ENCODE peak calls at places on chromosomes 12 and 14, in seven cellular contexts. F, G, I, H, U, W and Y are unnamed samples.

GRCh38 chr14:88841741-88842140 is 17.3 kb downstream of the TTC8 start:
- DNase-seq in W (no peak), U (no peak), I (no peak), F (no peak), H (no peak), G (no peak), Y (peak)

GRCh38 chr12:48980953-48981756 is 3.0 kb downstream of the WNT1 start:
- DNase-seq in G (no peak), U (peak), W (no peak), H (peak), F (no peak), I (no peak), Y (peak)

GRCh38 chr12:132583311-132583710 is 27.1 kb downstream of the LRCOL1 start:
- DNase-seq in U (peak), W (no peak), H (no peak), F (no peak), G (no peak), I (no peak), Y (no peak)

GRCh38 chr14:76880432-76880831 is 54.2 kb downstream of the LRRC74A start:
- DNase-seq in U (no peak), I (no peak), F (no peak), G (no peak), H (no peak), W (no peak), Y (peak)

GRCh38 chr14:52545584-52546317 is 6.6 kb downstream of the TXNDC16 start:
- DNase-seq in F (no peak), H (no peak), I (no peak), G (peak), W (no peak), U (no peak), Y (no peak)

GRCh38 chr12:64611430-64612286 is 1.4 kb downstream of the RASSF3 start:
- DNase-seq in F (peak), U (no peak), I (peak), W (no peak), H (peak), G (peak), Y (peak)

GRCh38 chr14:77372304-77372841 is 4.5 kb downstream of the TMED8 start:
- DNase-seq in G (peak), F (no peak), I (peak), H (no peak), W (no peak), U (no peak), Y (peak)

GRCh38 chr14:34137001-34137400 is 186.1 kb upstream of the EGLN3 start:
- DNase-seq in F (no peak), I (no peak), G (no peak), H (no peak), W (no peak), U (no peak), Y (no peak)

GRCh38 chr12:123942277-123942653 is 30.4 kb downstream of the CCDC92 start:
- DNase-seq in G (no peak), F (no peak), H (no peak), U (no peak), W (no peak), I (peak), Y (peak)

GRCh38 chr14:73269729-73270651 is 32.7 kb downstream of the PAPLN start:
- DNase-seq in W (no peak), G (peak), F (no peak), H (peak), U (peak), I (no peak), Y (no peak)

GRCh38 chr12:66036317-66036716 is 94.2 kb downstream of the LLPH start:
- DNase-seq in U (no peak), I (peak), H (no peak), G (no peak), W (peak), F (no peak), Y (peak)

GRCh38 chr12:28340261-28340660 is 150.0 kb downstream of the CCDC91 start:
- DNase-seq in U (no peak), G (no peak), I (no peak), H (no peak), W (no peak), F (no peak), Y (peak)

GRCh38 chr12:23817345-23817744 is 132.1 kb downstream of the SOX5 start:
- DNase-seq in F (no peak), W (no peak), G (no peak), H (no peak), I (no peak), U (no peak), Y (no peak)

GRCh38 chr14:78758333-78758732 is 588.2 kb downstream of the NRXN3 start:
- DNase-seq in I (peak), W (peak), H (peak), F (peak), U (peak), G (peak), Y (peak)

GRCh38 chr12:180445-180844 is 33.5 kb downstream of the SLC6A12 start:
- DNase-seq in G (no peak), U (no peak), F (peak), I (no peak), H (no peak), W (no peak), Y (no peak)

GRCh38 chr14:92693998-92694780 is 54.2 kb downstream of the LGMN start:
- DNase-seq in W (peak), I (peak), H (no peak), U (no peak), G (no peak), F (no peak), Y (peak)

GRCh38 chr14:30131698-30132097 is 204.1 kb upstream of the PRKD1 start:
- DNase-seq in G (no peak), F (no peak), I (no peak), W (no peak), U (no peak), H (no peak), Y (no peak)

GRCh38 chr12:32989705-32990104 is 93.1 kb upstream of the PKP2 start:
- DNase-seq in U (no peak), F (no peak), I (peak), H (no peak), G (no peak), W (no peak), Y (no peak)

GRCh38 chr12:7339675-7340074 is 35.8 kb downstream of the ACSM4 start:
- DNase-seq in H (no peak), U (no peak), F (no peak), W (no peak), G (no peak), I (no peak), Y (no peak)

GRCh38 chr12:25472453-25472852 is 80.6 kb downstream of the LMNTD1 start:
- DNase-seq in F (no peak), W (no peak), I (no peak), G (no peak), H (no peak), U (no peak), Y (no peak)

GRCh38 chr12:49331360-49332222 is 5.4 kb downstream of the C1QL4 start:
- DNase-seq in I (peak), F (no peak), W (peak), H (peak), G (peak), U (peak), Y (peak)

GRCh38 chr12:57940052-57940914 is 1.1 kb upstream of the ATP23 start:
- DNase-seq in U (no peak), G (peak), H (no peak), F (no peak), I (no peak), W (no peak), Y (no peak)

GRCh38 chr12:12788675-12789368 is 3.4 kb downstream of the APOLD1 start:
- DNase-seq in H (peak), U (peak), I (peak), F (peak), G (peak), W (peak), Y (peak)

GRCh38 chr12:89671469-89671868 is 37.2 kb downstream of the ATP2B1 start:
- DNase-seq in H (no peak), U (peak), F (no peak), W (no peak), G (no peak), I (no peak), Y (peak)

GRCh38 chr12:55017421-55017820 is 2.4 kb upstream of the NEUROD4 start:
- DNase-seq in W (no peak), F (no peak), U (peak), G (peak), H (no peak), I (no peak), Y (no peak)

GRCh38 chr12:131509706-131510105 is 201.2 kb upstream of the SFSWAP start:
- DNase-seq in F (no peak), G (no peak), I (no peak), U (no peak), H (no peak), W (no peak), Y (no peak)

GRCh38 chr12:131511803-131512564 is 198.9 kb upstream of the SFSWAP start:
- DNase-seq in I (no peak), W (no peak), G (peak), U (no peak), H (no peak), F (no peak), Y (no peak)

GRCh38 chr12:131511391-131511802 is 199.5 kb upstream of the SFSWAP start:
- DNase-seq in I (peak), H (no peak), W (peak), G (peak), F (peak), U (peak), Y (peak)

GRCh38 chr12:131510431-131510830 is 200.5 kb upstream of the SFSWAP start:
- DNase-seq in G (no peak), I (no peak), F (no peak), W (no peak), U (no peak), H (no peak), Y (no peak)

GRCh38 chr12:131513606-131514005 is 197.3 kb upstream of the SFSWAP start:
- DNase-seq in F (no peak), I (no peak), W (no peak), U (no peak), G (no peak), H (no peak), Y (no peak)
- TF ChIP-seq EZH2phosphoT487 in F (no peak), I (no peak), W (no peak), U (no peak), G (no peak), H (no peak), Y (no peak)

GRCh38 chr12:1217191-1217949 is 226.3 kb downstream of the ERC1 start:
- DNase-seq in U (no peak), H (peak), F (no peak), W (no peak), I (peak), G (no peak), Y (peak)

GRCh38 chr12:1216560-1216959 is 225.5 kb downstream of the ERC1 start:
- DNase-seq in W (no peak), F (no peak), H (no peak), I (peak), U (no peak), G (no peak), Y (no peak)

GRCh38 chr12:1207276-1207675 is 216.3 kb downstream of the ERC1 start:
- DNase-seq in H (no peak), G (peak), U (no peak), F (no peak), W (no peak), I (no peak), Y (no peak)

GRCh38 chr12:1213205-1213604 is 222.2 kb downstream of the ERC1 start:
- DNase-seq in G (no peak), U (no peak), W (no peak), F (no peak), H (no peak), I (no peak), Y (no peak)

GRCh38 chr12:1212529-1212928 is 221.5 kb downstream of the ERC1 start:
- DNase-seq in I (no peak), G (no peak), F (no peak), W (no peak), H (no peak), U (peak), Y (no peak)
- TF ChIP-seq EZH2phosphoT487 in I (no peak), G (no peak), F (no peak), W (no peak), H (no peak), U (no peak), Y (no peak)

GRCh38 chr12:31880340-31880739 is 78.9 kb upstream of the RESF1 start:
- DNase-seq in I (no peak), U (no peak), G (no peak), F (no peak), H (no peak), W (no peak), Y (no peak)

GRCh38 chr12:31877884-31878283 is 81.3 kb upstream of the RESF1 start:
- DNase-seq in G (no peak), U (no peak), H (no peak), F (peak), W (no peak), I (no peak), Y (no peak)

GRCh38 chr12:31874961-31875608 is 84.1 kb upstream of the RESF1 start:
- DNase-seq in W (no peak), G (peak), H (no peak), U (peak), F (peak), I (peak), Y (peak)

GRCh38 chr12:31875609-31875964 is 83.6 kb upstream of the RESF1 start:
- DNase-seq in I (no peak), G (no peak), W (no peak), H (no peak), F (no peak), U (no peak), Y (no peak)

GRCh38 chr12:31876568-31877424 is 82.4 kb upstream of the RESF1 start:
- DNase-seq in U (no peak), W (no peak), G (peak), F (no peak), H (no peak), I (no peak), Y (no peak)
- TF ChIP-seq EZH2phosphoT487 in U (no peak), W (no peak), G (no peak), F (no peak), H (no peak), I (no peak), Y (no peak)

GRCh38 chr14:53695692-53696091 is 260.9 kb downstream of the BMP4 start:
- DNase-seq in H (no peak), W (no peak), G (no peak), U (no peak), F (no peak), I (no peak), Y (no peak)

GRCh38 chr14:53701108-53701875 is 255.3 kb downstream of the BMP4 start:
- DNase-seq in F (no peak), W (no peak), H (no peak), I (no peak), G (no peak), U (no peak), Y (no peak)

GRCh38 chr14:53692451-53693330 is 263.9 kb downstream of the BMP4 start:
- DNase-seq in G (no peak), I (no peak), U (no peak), H (no peak), W (no peak), F (no peak), Y (no peak)

DNA sequence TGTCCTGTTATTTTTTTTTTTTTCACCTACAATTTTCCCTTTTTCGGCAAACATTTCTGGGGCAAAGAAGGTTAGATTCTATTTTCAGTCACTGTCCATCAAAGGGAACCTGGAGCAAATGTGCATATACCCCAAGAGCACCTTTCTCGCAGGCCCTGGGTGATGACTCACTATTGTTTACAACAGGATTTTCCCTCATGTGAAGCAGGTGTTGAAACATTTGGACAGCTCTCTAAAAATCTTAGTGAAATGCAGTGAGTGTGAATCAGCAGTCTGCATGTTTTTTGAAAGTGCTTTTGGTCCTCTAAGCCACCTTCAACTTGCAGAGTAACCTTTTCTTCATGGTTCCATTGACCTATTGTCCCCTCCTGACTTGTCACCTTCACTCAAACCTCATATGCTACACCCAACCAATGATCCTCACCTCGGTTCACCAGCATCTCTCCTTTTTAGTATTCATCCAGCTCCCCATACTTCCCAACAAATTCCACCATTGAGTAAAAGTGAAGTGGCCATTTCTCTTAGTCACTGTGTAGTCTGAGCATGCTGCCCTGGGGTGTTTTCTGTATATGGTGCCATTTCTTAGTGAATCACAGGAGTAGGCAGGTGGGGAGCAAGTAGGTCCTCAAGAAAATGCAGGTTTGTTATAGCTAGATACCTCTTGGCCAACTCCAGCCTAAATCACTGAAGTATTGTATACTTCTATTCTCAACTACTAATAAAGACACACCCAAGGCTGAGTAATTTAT is 260.2 kb downstream of the BMP4 start:
- DNase-seq in I (peak), W (no peak), H (no peak), F (no peak), U (no peak), G (no peak), Y (no peak)
- TF ChIP-seq EZH2phosphoT487 in I (no peak), W (no peak), H (no peak), F (no peak), U (no peak), G (no peak), Y (no peak)

GRCh38 chr12:30021046-30021833 is 237.5 kb upstream of the TMTC1 start:
- DNase-seq in W (no peak), H (no peak), F (no peak), U (no peak), I (peak), G (no peak), Y (no peak)
- TF ChIP-seq EZH2phosphoT487 in W (no peak), H (no peak), F (no peak), U (no peak), I (no peak), G (no peak), Y (no peak)

GRCh38 chr12:122867701-122868461 is 28.0 kb downstream of the VPS37B start:
- DNase-seq in G (peak), W (no peak), H (peak), I (peak), F (no peak), U (peak), Y (no peak)

GRCh38 chr12:122864894-122865253 is 29.6 kb downstream of the HIP1R start:
- DNase-seq in G (no peak), I (no peak), U (no peak), H (peak), W (no peak), F (no peak), Y (no peak)

GRCh38 chr12:122866379-122866778 is 29.5 kb downstream of the VPS37B start:
- DNase-seq in I (no peak), G (no peak), F (no peak), U (no peak), W (no peak), H (no peak), Y (no peak)

GRCh38 chr12:122866950-122867607 is 28.8 kb downstream of the VPS37B start:
- DNase-seq in G (no peak), H (peak), W (no peak), F (no peak), U (no peak), I (no peak), Y (no peak)

GRCh38 chr12:122865268-122866231 is 30.3 kb downstream of the HIP1R start:
- DNase-seq in G (peak), W (peak), H (peak), I (peak), U (peak), F (no peak), Y (peak)
- TF ChIP-seq EZH2phosphoT487 in G (no peak), W (no peak), H (no peak), I (no peak), U (no peak), F (no peak), Y (no peak)

GRCh38 chr12:107282628-107283027 is 189.3 kb upstream of the CRY1 start:
- DNase-seq in F (no peak), H (no peak), G (no peak), U (no peak), I (no peak), W (no peak), Y (no peak)

GRCh38 chr12:107283652-107284051 is 190.3 kb upstream of the CRY1 start:
- DNase-seq in I (no peak), U (no peak), F (no peak), W (no peak), G (no peak), H (no peak), Y (no peak)

GRCh38 chr12:107275530-107275929 is 182.2 kb upstream of the CRY1 start:
- DNase-seq in I (no peak), W (no peak), G (no peak), F (no peak), H (peak), U (no peak), Y (no peak)

DNA sequence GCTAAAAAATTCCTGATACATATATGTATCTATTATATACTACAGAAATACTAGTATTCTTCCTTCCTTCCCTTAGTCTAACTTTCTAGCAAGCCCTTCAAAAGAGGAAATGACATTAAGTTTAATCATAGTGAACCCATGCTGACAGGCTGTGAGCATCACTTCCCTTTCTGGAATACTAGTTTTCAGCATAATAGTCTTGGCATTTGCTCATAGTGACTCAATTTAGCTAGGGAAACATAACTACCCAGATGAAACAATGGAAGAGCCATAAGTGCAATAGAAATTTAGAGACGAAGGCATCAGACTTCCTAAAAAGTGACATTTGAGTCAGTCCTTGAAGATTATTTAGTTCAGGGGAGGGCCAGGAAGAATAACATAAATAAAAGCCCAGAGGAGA is 184.5 kb upstream of the CRY1 start:
- DNase-seq in F (no peak), W (no peak), U (no peak), H (no peak), G (no peak), I (peak), Y (peak)
- TF ChIP-seq EZH2phosphoT487 in F (no peak), W (no peak), U (no peak), H (no peak), G (no peak), I (no peak), Y (no peak)

GRCh38 chr14:102539544-102540309 is 30.2 kb upstream of the ANKRD9 start:
- DNase-seq in H (peak), G (no peak), W (no peak), I (no peak), U (no peak), F (no peak), Y (no peak)
- TF ChIP-seq EZH2phosphoT487 in H (no peak), G (no peak), W (no peak), I (no peak), U (no peak), F (no peak), Y (no peak)

DNA sequence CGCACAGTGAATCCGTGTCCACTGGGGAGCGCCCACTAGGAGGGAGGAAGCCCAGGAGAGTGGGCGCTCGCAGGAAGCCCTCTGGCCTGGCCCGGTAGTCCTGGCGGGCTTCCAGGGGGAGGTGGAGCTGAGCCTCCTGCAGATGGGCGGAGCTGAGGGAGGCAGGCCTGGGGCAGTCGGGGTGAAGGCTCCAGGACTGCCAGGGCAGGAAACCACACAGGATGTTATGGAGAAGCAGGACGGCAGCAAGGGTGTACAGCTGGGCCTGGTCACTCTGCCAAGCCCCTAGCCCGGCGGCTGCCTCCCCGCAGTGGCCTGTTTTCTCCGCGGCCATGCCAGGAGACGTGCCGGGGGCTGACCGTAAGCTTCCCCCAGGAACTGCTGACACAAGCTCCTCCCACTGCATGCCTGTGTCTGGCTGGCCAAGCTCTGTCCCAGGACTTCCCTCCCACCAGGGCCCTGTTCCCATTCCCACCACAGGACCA is 143.5 kb upstream of the C14orf180 start:
- DNase-seq in I (no peak), G (no peak), W (no peak), F (no peak), U (peak), H (peak), Y (peak)
- TF ChIP-seq EZH2phosphoT487 in I (no peak), G (no peak), W (no peak), F (no peak), U (no peak), H (no peak), Y (no peak)